ENCODE peak calls at places on chromosomes 1 and 21, in seven cellular contexts. One of them, this sample, is unnamed.

GRCh38 chr1:98327151-98327918 is 334.2 kb upstream of the SNX7 start:
- DNase-seq in AG04450: no peak
- DNase-seq in endodermal cell: peak; percentile 51
- DNase-seq in lower lobe of right lung: no peak
- DNase-seq in CD4-positive, CD25-positive, alpha-beta regulatory T cell: no peak
- DNase-seq in BE2C: no peak
- DNase-seq in GM12865: no peak
- DNase-seq in this sample: no peak

GRCh38 chr1:51537568-51537967 is 18.5 kb upstream of the EPS15 start:
- DNase-seq in AG04450: no peak
- DNase-seq in lower lobe of right lung: no peak
- DNase-seq in BE2C: no peak
- DNase-seq in GM12865: no peak
- DNase-seq in endodermal cell: no peak
- DNase-seq in CD4-positive, CD25-positive, alpha-beta regulatory T cell: no peak
- DNase-seq in this sample: no peak

GRCh38 chr1:56284933-56285332 is 294.4 kb downstream of the PLPP3 start:
- DNase-seq in BE2C: no peak
- DNase-seq in GM12865: no peak
- DNase-seq in AG04450: peak; percentile 32
- DNase-seq in CD4-positive, CD25-positive, alpha-beta regulatory T cell: no peak
- DNase-seq in endodermal cell: no peak
- DNase-seq in lower lobe of right lung: no peak
- DNase-seq in this sample: peak; percentile 91

GRCh38 chr1:5949761-5950100 is 42.5 kb downstream of the NPHP4 start:
- DNase-seq in BE2C: no peak
- DNase-seq in CD4-positive, CD25-positive, alpha-beta regulatory T cell: no peak
- DNase-seq in AG04450: no peak
- DNase-seq in GM12865: no peak
- DNase-seq in lower lobe of right lung: no peak
- DNase-seq in endodermal cell: no peak
- DNase-seq in this sample: no peak

GRCh38 chr1:76494807-76495206 is 372.5 kb upstream of the ST6GALNAC5 start:
- DNase-seq in CD4-positive, CD25-positive, alpha-beta regulatory T cell: peak; percentile 21
- DNase-seq in GM12865: peak; percentile 75
- DNase-seq in AG04450: no peak
- DNase-seq in endodermal cell: no peak
- DNase-seq in BE2C: no peak
- DNase-seq in lower lobe of right lung: no peak
- DNase-seq in this sample: peak; percentile 12

GRCh38 chr1:1361982-1362423 is 3.6 kb upstream of the MXRA8 start:
- DNase-seq in AG04450: peak; percentile 66
- DNase-seq in lower lobe of right lung: no peak
- DNase-seq in endodermal cell: peak; percentile 82
- DNase-seq in BE2C: peak; percentile 38
- DNase-seq in GM12865: no peak
- DNase-seq in CD4-positive, CD25-positive, alpha-beta regulatory T cell: no peak
- DNase-seq in this sample: no peak

GRCh38 chr21:46000731-46001641 is 19.4 kb downstream of the COL6A1 start:
- DNase-seq in AG04450: no peak
- DNase-seq in endodermal cell: peak; percentile 54
- DNase-seq in CD4-positive, CD25-positive, alpha-beta regulatory T cell: no peak
- DNase-seq in GM12865: no peak
- DNase-seq in BE2C: no peak
- DNase-seq in lower lobe of right lung: peak; percentile 43
- DNase-seq in this sample: no peak

GRCh38 chr1:215878843-215879242 is 311.7 kb downstream of the KCTD3 start:
- DNase-seq in GM12865: peak; percentile 68
- DNase-seq in endodermal cell: no peak
- DNase-seq in BE2C: no peak
- DNase-seq in CD4-positive, CD25-positive, alpha-beta regulatory T cell: no peak
- DNase-seq in lower lobe of right lung: no peak
- DNase-seq in AG04450: no peak
- DNase-seq in this sample: no peak

GRCh38 chr1:14466006-14466405 is 132.5 kb upstream of the KAZN start:
- DNase-seq in BE2C: no peak
- DNase-seq in lower lobe of right lung: no peak
- DNase-seq in AG04450: no peak
- DNase-seq in endodermal cell: no peak
- DNase-seq in CD4-positive, CD25-positive, alpha-beta regulatory T cell: no peak
- DNase-seq in GM12865: no peak
- DNase-seq in this sample: no peak

GRCh38 chr1:59827055-59827643 is 12.4 kb downstream of the HOOK1 start:
- DNase-seq in BE2C: no peak
- DNase-seq in CD4-positive, CD25-positive, alpha-beta regulatory T cell: no peak
- DNase-seq in AG04450: no peak
- DNase-seq in GM12865: no peak
- DNase-seq in lower lobe of right lung: no peak
- DNase-seq in endodermal cell: no peak
- DNase-seq in this sample: peak; percentile 69

GRCh38 chr1:235289859-235290739 is 37.9 kb downstream of the ARID4B start:
- DNase-seq in AG04450: no peak
- DNase-seq in lower lobe of right lung: no peak
- DNase-seq in endodermal cell: no peak
- DNase-seq in GM12865: no peak
- DNase-seq in BE2C: no peak
- DNase-seq in CD4-positive, CD25-positive, alpha-beta regulatory T cell: no peak
- DNase-seq in this sample: no peak

GRCh38 chr1:241413386-241413785 is 56.4 kb upstream of the RGS7 start:
- DNase-seq in AG04450: peak; percentile 52
- DNase-seq in BE2C: no peak
- DNase-seq in endodermal cell: no peak
- DNase-seq in GM12865: peak; percentile 9
- DNase-seq in lower lobe of right lung: no peak
- DNase-seq in CD4-positive, CD25-positive, alpha-beta regulatory T cell: no peak
- DNase-seq in this sample: no peak

GRCh38 chr1:224519874-224520273 is 85.3 kb upstream of the WDR26 start:
- DNase-seq in BE2C: no peak
- DNase-seq in AG04450: no peak
- DNase-seq in GM12865: no peak
- DNase-seq in endodermal cell: no peak
- DNase-seq in CD4-positive, CD25-positive, alpha-beta regulatory T cell: no peak
- DNase-seq in lower lobe of right lung: no peak
- DNase-seq in this sample: no peak

GRCh38 chr21:29092102-29092959 is 18.9 kb upstream of the CCT8 start:
- DNase-seq in CD4-positive, CD25-positive, alpha-beta regulatory T cell: no peak
- DNase-seq in lower lobe of right lung: no peak
- DNase-seq in endodermal cell: no peak
- DNase-seq in GM12865: no peak
- DNase-seq in BE2C: no peak
- DNase-seq in AG04450: no peak
- DNase-seq in this sample: no peak

GRCh38 chr1:39076127-39076798 is 50.1 kb downstream of the NDUFS5 start:
- DNase-seq in AG04450: no peak
- DNase-seq in endodermal cell: no peak
- DNase-seq in lower lobe of right lung: no peak
- DNase-seq in CD4-positive, CD25-positive, alpha-beta regulatory T cell: no peak
- DNase-seq in BE2C: no peak
- DNase-seq in GM12865: no peak
- DNase-seq in this sample: no peak

GRCh38 chr1:47415728-47416318 is at the start of gene FOXE3:
- DNase-seq in GM12865: no peak
- DNase-seq in BE2C: no peak
- DNase-seq in CD4-positive, CD25-positive, alpha-beta regulatory T cell: no peak
- DNase-seq in lower lobe of right lung: no peak
- DNase-seq in AG04450: no peak
- DNase-seq in endodermal cell: no peak
- DNase-seq in this sample: no peak

GRCh38 chr1:12541274-12542137 is 76.5 kb downstream of the DHRS3 start:
- DNase-seq in BE2C: no peak
- DNase-seq in CD4-positive, CD25-positive, alpha-beta regulatory T cell: no peak
- DNase-seq in endodermal cell: peak; percentile 58
- DNase-seq in lower lobe of right lung: peak; percentile 49
- DNase-seq in GM12865: no peak
- DNase-seq in AG04450: no peak
- DNase-seq in this sample: no peak

GRCh38 chr1:180310095-180310494 is 80.0 kb downstream of the LHX4 start:
- DNase-seq in CD4-positive, CD25-positive, alpha-beta regulatory T cell: no peak
- DNase-seq in GM12865: no peak
- DNase-seq in endodermal cell: no peak
- DNase-seq in AG04450: no peak
- DNase-seq in BE2C: no peak
- DNase-seq in lower lobe of right lung: no peak
- DNase-seq in this sample: no peak

GRCh38 chr21:17334478-17334877 is 178.4 kb upstream of the CXADR start:
- DNase-seq in CD4-positive, CD25-positive, alpha-beta regulatory T cell: no peak
- DNase-seq in AG04450: no peak
- DNase-seq in GM12865: no peak
- DNase-seq in endodermal cell: no peak
- DNase-seq in BE2C: peak; percentile 66
- DNase-seq in lower lobe of right lung: no peak
- DNase-seq in this sample: no peak

GRCh38 chr1:103145449-103145848 is 37.1 kb upstream of the COL11A1 start:
- DNase-seq in lower lobe of right lung: no peak
- DNase-seq in GM12865: no peak
- DNase-seq in BE2C: no peak
- DNase-seq in CD4-positive, CD25-positive, alpha-beta regulatory T cell: no peak
- DNase-seq in endodermal cell: no peak
- DNase-seq in AG04450: no peak
- DNase-seq in this sample: no peak

GRCh38 chr1:30315185-30315960 is 408.0 kb downstream of the MATN1 start:
- DNase-seq in endodermal cell: no peak
- DNase-seq in GM12865: peak; percentile 26
- DNase-seq in lower lobe of right lung: no peak
- DNase-seq in CD4-positive, CD25-positive, alpha-beta regulatory T cell: peak; percentile 3
- DNase-seq in AG04450: no peak
- DNase-seq in BE2C: no peak
- DNase-seq in this sample: no peak

GRCh38 chr1:23799570-23800395 is 771 bp downstream of the GALE start:
- DNase-seq in lower lobe of right lung: peak; percentile 91
- DNase-seq in endodermal cell: peak; percentile 88
- DNase-seq in AG04450: no peak
- DNase-seq in BE2C: no peak
- DNase-seq in CD4-positive, CD25-positive, alpha-beta regulatory T cell: peak; percentile 56
- DNase-seq in GM12865: peak; percentile 52
- DNase-seq in this sample: peak; percentile 59

GRCh38 chr1:18452550-18452949 is 28.2 kb upstream of the KLHDC7A start:
- DNase-seq in CD4-positive, CD25-positive, alpha-beta regulatory T cell: peak; percentile 39
- DNase-seq in AG04450: no peak
- DNase-seq in GM12865: peak; percentile 54
- DNase-seq in endodermal cell: peak; percentile 65
- DNase-seq in BE2C: peak; percentile 41
- DNase-seq in lower lobe of right lung: no peak
- DNase-seq in this sample: peak; percentile 1

GRCh38 chr1:51941528-51941927 is 49.0 kb downstream of the RAB3B start:
- DNase-seq in GM12865: no peak
- DNase-seq in BE2C: no peak
- DNase-seq in CD4-positive, CD25-positive, alpha-beta regulatory T cell: no peak
- DNase-seq in lower lobe of right lung: no peak
- DNase-seq in endodermal cell: no peak
- DNase-seq in AG04450: no peak
- DNase-seq in this sample: no peak

GRCh38 chr21:45000637-45001133 is 60.9 kb downstream of the SLX9 start:
- DNase-seq in endodermal cell: no peak
- DNase-seq in GM12865: no peak
- DNase-seq in lower lobe of right lung: no peak
- DNase-seq in BE2C: no peak
- DNase-seq in CD4-positive, CD25-positive, alpha-beta regulatory T cell: no peak
- DNase-seq in AG04450: no peak
- DNase-seq in this sample: no peak
- H3K4me3 ChIP-seq in endodermal cell: no peak overlapping the region
- H3K4me3 ChIP-seq in GM12865: no peak overlapping the region
- H3K4me3 ChIP-seq in lower lobe of right lung: no peak overlapping the region
- H3K4me3 ChIP-seq in BE2C: no peak overlapping the region
- H3K4me3 ChIP-seq in CD4-positive, CD25-positive, alpha-beta regulatory T cell: no peak overlapping the region
- H3K4me3 ChIP-seq in AG04450: no peak overlapping the region
- H3K4me3 ChIP-seq in this sample: no peak overlapping the region

DNA sequence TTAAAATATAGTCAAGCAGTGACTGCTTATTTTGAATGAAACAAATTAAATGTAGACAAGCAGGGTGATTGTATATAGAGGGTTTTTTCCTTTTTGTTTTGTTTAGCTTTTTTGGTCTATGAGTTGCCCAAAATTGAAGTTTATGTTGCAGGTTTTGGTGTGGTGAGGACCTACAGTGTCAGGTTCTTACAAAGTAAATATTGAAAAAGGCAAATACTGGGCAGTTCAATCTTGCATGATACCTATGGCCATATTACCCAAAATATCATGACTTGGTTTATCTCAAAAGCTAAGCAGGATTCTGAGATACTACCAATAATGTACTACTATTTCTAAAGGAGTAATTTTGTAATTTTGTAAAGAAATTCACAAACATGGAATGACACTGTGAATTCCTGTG is 1.8 kb downstream of the DNAJB4 start:
- DNase-seq in GM12865: no peak
- DNase-seq in BE2C: no peak
- DNase-seq in CD4-positive, CD25-positive, alpha-beta regulatory T cell: no peak
- DNase-seq in endodermal cell: no peak
- DNase-seq in lower lobe of right lung: no peak
- DNase-seq in AG04450: no peak
- DNase-seq in this sample: no peak
- H3K4me3 ChIP-seq in GM12865: peak overlapping the region; percentile 80
- H3K4me3 ChIP-seq in BE2C: no peak overlapping the region
- H3K4me3 ChIP-seq in CD4-positive, CD25-positive, alpha-beta regulatory T cell: peak overlapping the region; percentile 99
- H3K4me3 ChIP-seq in endodermal cell: peak overlapping the region; percentile 85
- H3K4me3 ChIP-seq in lower lobe of right lung: peak overlapping the region; percentile 63
- H3K4me3 ChIP-seq in AG04450: peak overlapping the region; percentile 74
- H3K4me3 ChIP-seq in this sample: peak overlapping the region; percentile 70

DNA sequence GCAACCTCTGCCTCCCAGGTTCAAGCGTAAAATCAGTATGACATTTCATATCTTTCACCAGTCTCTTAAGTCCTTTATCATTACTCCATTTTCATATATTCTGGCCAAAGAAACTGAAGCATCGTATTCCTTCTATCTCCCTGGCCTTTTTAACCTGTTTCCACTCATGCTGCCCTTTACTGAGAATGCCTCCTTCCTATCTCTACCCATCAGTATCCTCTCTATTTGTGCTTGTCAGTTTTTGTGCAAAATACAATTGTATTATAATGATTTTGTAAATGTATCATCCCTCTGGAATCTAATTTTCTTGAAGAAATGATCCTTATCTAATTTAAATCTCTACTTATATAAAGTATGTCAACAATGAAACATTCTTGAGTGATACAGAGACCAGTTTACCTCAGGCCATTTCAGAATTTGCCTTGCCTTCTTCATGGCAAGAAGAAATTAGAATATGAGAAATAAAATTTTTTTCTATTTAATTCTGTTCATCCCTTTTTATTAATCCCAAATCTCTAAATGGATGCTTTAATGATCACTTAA is 59.1 kb upstream of the TEKT2 start:
- DNase-seq in AG04450: no peak
- DNase-seq in CD4-positive, CD25-positive, alpha-beta regulatory T cell: no peak
- DNase-seq in endodermal cell: no peak
- DNase-seq in GM12865: no peak
- DNase-seq in BE2C: no peak
- DNase-seq in lower lobe of right lung: no peak
- DNase-seq in this sample: no peak
- H3K4me3 ChIP-seq in AG04450: no peak overlapping the region
- H3K4me3 ChIP-seq in CD4-positive, CD25-positive, alpha-beta regulatory T cell: no peak overlapping the region
- H3K4me3 ChIP-seq in endodermal cell: no peak overlapping the region
- H3K4me3 ChIP-seq in GM12865: no peak overlapping the region
- H3K4me3 ChIP-seq in BE2C: no peak overlapping the region
- H3K4me3 ChIP-seq in lower lobe of right lung: no peak overlapping the region
- H3K4me3 ChIP-seq in this sample: no peak overlapping the region

DNA sequence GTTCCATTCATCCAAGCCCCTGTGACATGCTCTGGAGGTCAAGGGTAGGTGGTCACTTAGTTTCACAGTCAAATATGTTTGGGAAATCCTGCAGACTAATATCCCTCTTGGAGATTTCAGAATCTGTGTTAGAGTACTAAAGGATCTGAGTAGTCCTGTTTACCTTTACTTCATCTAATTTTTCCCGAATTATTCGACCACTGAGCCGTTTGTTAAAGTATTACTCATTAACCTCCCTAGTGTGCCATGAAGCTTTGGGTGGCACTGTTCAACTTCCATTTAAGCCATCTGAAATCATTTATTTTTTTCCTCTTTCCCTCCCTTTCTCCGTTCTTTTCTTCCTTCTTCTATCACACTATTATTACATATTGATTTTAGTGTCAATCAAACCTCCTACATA is 109.9 kb downstream of the NGF start:
- DNase-seq in BE2C: no peak
- DNase-seq in lower lobe of right lung: no peak
- DNase-seq in GM12865: no peak
- DNase-seq in endodermal cell: no peak
- DNase-seq in CD4-positive, CD25-positive, alpha-beta regulatory T cell: no peak
- DNase-seq in AG04450: no peak
- DNase-seq in this sample: peak; percentile 16
- H3K4me3 ChIP-seq in BE2C: no peak overlapping the region
- H3K4me3 ChIP-seq in lower lobe of right lung: no peak overlapping the region
- H3K4me3 ChIP-seq in GM12865: no peak overlapping the region
- H3K4me3 ChIP-seq in endodermal cell: no peak overlapping the region
- H3K4me3 ChIP-seq in CD4-positive, CD25-positive, alpha-beta regulatory T cell: no peak overlapping the region
- H3K4me3 ChIP-seq in AG04450: no peak overlapping the region
- H3K4me3 ChIP-seq in this sample: no peak overlapping the region

This sample was measured in epithelial cell of proximal tubule.